ENCODE peak calls at places on chromosomes 4 and X, in six cellular contexts. X, P, I, Q, G and A are unnamed samples.

GRCh38 chrX:139890991-139891700 is 41.7 kb downstream of the ATP11C start:
- DNase-seq in X (no peak), P (no peak), I (no peak), Q (peak; percentile 45), G (no peak), A (peak; percentile 73)

GRCh38 chr4:74330295-74330750 is 22.1 kb downstream of the EPGN start:
- DNase-seq in X (no peak), P (no peak), I (peak; percentile 26), Q (no peak), G (no peak), A (no peak)

GRCh38 chr4:38281416-38282071 is 321.3 kb downstream of the PTTG2 start:
- DNase-seq in X (no peak), P (no peak), I (no peak), Q (no peak), G (no peak), A (no peak)

GRCh38 chr4:2330119-2331042 is 68.5 kb upstream of the MXD4 start:
- DNase-seq in X (no peak), P (no peak), I (no peak), Q (peak; percentile 78), G (no peak), A (peak; percentile 90)

GRCh38 chrX:41655101-41655500 is 33.7 kb upstream of the GPR34 start:
- DNase-seq in X (no peak), P (no peak), I (no peak), Q (no peak), G (no peak), A (no peak)

GRCh38 chr4:4884611-4885010 is 25.1 kb downstream of the MSX1 start:
- DNase-seq in X (no peak), P (no peak), I (no peak), Q (no peak), G (no peak), A (no peak)

GRCh38 chr4:173167793-173168395 is 717 bp upstream of the GALNT7 start:
- DNase-seq in X (peak; percentile 43), P (peak; percentile 25), I (peak; percentile 67), Q (no peak), G (peak; percentile 51), A (peak; percentile 52)

GRCh38 chr4:24519649-24520048 is 64.7 kb downstream of the DHX15 start:
- DNase-seq in X (no peak), P (no peak), I (no peak), Q (no peak), G (no peak), A (no peak)

GRCh38 chrX:38458071-38458470 is 103.3 kb upstream of the TSPAN7 start:
- DNase-seq in X (peak; percentile 52), P (no peak), I (no peak), Q (no peak), G (no peak), A (no peak)

GRCh38 chr4:41652971-41653370 is 95.6 kb downstream of the PHOX2B start:
- DNase-seq in X (no peak), P (no peak), I (no peak), Q (no peak), G (no peak), A (no peak)